ENCODE peak calls at places on chromosome 16, in six cellular contexts. B, A, S, H, L and Y are unnamed samples.

GRCh38 chr16:14538604-14539003 is 91.5 kb downstream of the PARN start:
- DNase-seq in A (no peak), S (no peak), B (no peak), H (no peak), L (no peak), Y (no peak)

GRCh38 chr16:71746442-71747046 is 22.0 kb upstream of the PHLPP2 start:
- DNase-seq in B (no peak), L (peak), A (no peak), H (no peak), S (no peak), Y (peak)

GRCh38 chr16:84519855-84520254 is 15.4 kb upstream of the MEAK7 start:
- DNase-seq in H (no peak), L (no peak), B (no peak), A (no peak), S (no peak), Y (no peak)

GRCh38 chr16:70573451-70574121 is 50.0 kb downstream of the SF3B3 start:
- DNase-seq in H (peak), B (peak), S (peak), L (no peak), A (no peak), Y (no peak)

GRCh38 chr16:50902457-50902856 is 160.6 kb downstream of the CYLD start:
- DNase-seq in A (no peak), H (no peak), S (no peak), B (no peak), L (peak), Y (no peak)

GRCh38 chr16:9092963-9093477 is 1.6 kb downstream of the HAPSTR1 start:
- DNase-seq in S (peak), L (no peak), A (no peak), H (no peak), B (peak), Y (no peak)

GRCh38 chr16:24610421-24610765 is 71.0 kb downstream of the RBBP6 start:
- DNase-seq in A (no peak), S (no peak), L (no peak), B (peak), H (no peak), Y (no peak)

GRCh38 chr16:60077791-60078280 is 1343.7 kb upstream of the GOT2 start:
- DNase-seq in A (no peak), H (no peak), L (no peak), B (no peak), S (no peak), Y (no peak)

GRCh38 chr16:24382929-24383328 is 126.8 kb downstream of the CACNG3 start:
- DNase-seq in B (no peak), A (no peak), L (no peak), H (no peak), S (no peak), Y (no peak)

GRCh38 chr16:57623251-57624043 is 5.0 kb upstream of the ADGRG1 start:
- DNase-seq in A (no peak), H (no peak), L (peak), S (peak), B (no peak), Y (no peak)